ENCODE peak calls at places on chromosomes 3 and 15, in nine cellular contexts. N, S, Y, P, O, I, V, Q and H are unnamed samples.

GRCh38 chr3:55704521-55704920 is 217.4 kb upstream of the WNT5A start:
- DNase-seq in N (no peak), S (no peak), Y (no peak), P (no peak), O (no peak), I (no peak), V (no peak), Q (no peak), H (no peak)

GRCh38 chr3:32303051-32303786 is 64.7 kb downstream of the CMTM8 start:
- DNase-seq in N (no peak), S (no peak), Y (no peak), P (no peak), O (no peak), I (no peak), V (peak; percentile 69), Q (no peak), H (no peak)

GRCh38 chr3:14389133-14390115 is 13.0 kb upstream of the SLC6A6 start:
- DNase-seq in N (no peak), S (no peak), Y (no peak), P (no peak), O (no peak), I (no peak), V (no peak), Q (no peak), H (no peak)

GRCh38 chr3:28334552-28334951 is 14.0 kb upstream of the ZCWPW2 start:
- DNase-seq in N (no peak), S (no peak), Y (no peak), P (no peak), O (no peak), I (no peak), V (peak; percentile 33), Q (no peak), H (no peak)

GRCh38 chr3:133037440-133037839 is 751 bp upstream of the TMEM108 start:
- DNase-seq in N (no peak), S (no peak), Y (no peak), P (no peak), O (no peak), I (no peak), V (no peak), Q (no peak), H (no peak)

GRCh38 chr3:49296781-49297420 is 19.9 kb upstream of the C3orf62 start:
- DNase-seq in N (no peak), S (no peak), Y (no peak), P (no peak), O (no peak), I (peak; percentile 21), V (peak; percentile 57), Q (no peak), H (no peak)

GRCh38 chr3:30548605-30549004 is 57.8 kb upstream of the TGFBR2 start:
- DNase-seq in N (no peak), S (no peak), Y (no peak), P (peak; percentile 7), O (no peak), I (no peak), V (no peak), Q (no peak), H (no peak)

GRCh38 chr3:123893012-123893411 is 8.9 kb upstream of the MYLK start:
- DNase-seq in N (no peak), S (no peak), Y (no peak), P (no peak), O (no peak), I (no peak), V (no peak), Q (no peak), H (no peak)

DNA sequence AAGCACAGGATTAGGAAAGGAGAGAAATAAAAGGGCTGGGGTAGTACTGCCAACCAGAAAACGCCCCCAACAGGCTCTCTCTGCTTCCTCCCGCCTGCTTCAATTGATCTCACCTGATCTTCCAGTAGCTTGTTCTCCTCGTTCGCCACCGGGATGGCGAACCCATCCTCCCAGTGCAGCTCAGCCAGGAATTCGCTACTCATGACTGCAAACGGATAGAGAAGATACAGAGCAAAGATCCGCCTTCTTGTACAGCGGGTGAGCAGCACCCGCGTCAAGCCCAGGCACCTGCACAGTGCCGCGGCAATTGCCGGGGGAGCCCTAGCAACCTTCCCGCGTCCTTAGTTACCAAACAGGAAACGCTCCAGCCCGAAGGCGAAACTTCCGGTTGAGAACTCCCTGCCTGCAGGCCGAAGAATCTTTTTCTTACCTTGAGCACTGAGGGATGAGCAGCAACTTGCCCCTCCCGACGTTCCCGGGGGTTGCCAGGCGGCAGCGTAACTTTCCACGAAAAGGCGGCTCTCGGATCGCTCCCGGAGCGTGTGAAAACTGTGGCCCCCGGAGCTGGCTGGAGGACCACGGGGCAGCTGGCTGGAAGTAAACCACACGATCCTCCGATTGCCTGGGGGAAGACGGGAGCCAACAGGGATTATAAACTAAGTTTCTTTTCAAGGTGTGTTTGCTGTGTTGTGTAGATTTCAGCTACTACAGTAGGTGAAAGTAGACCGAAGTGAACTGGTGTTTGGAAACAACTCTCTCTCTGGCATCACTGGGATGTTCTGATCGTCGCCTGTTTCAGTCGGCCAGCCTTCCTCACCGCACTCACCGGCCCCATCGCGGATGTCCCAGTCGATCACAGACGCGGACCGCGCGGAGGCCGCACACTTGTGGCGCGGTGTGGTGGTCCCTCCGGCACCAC is at the start of gene CCDC39:
- DNase-seq in N (peak; percentile 82), S (peak; percentile 23), Y (peak; percentile 22), P (peak; percentile 83), O (peak; percentile 66), I (peak; percentile 82), V (peak; percentile 65), Q (no peak), H (no peak)
- TF ChIP-seq CTCF in N (no peak), S (no peak), Y (no peak), P (no peak), O (no peak), I (no peak), V (no peak), Q (no peak), H (no peak)

GRCh38 chr15:79897701-79898113 is 893 bp upstream of the MTHFS start:
- DNase-seq in N (no peak), S (no peak), Y (no peak), P (no peak), O (no peak), I (no peak), V (no peak), Q (no peak), H (no peak)

GRCh38 chr15:79897380-79897678 is 515 bp upstream of the MTHFS start:
- DNase-seq in N (no peak), S (no peak), Y (no peak), P (no peak), O (no peak), I (no peak), V (no peak), Q (no peak), H (no peak)

GRCh38 chr15:79896131-79896633 is 632 bp downstream of the MTHFS start:
- DNase-seq in N (no peak), S (no peak), Y (no peak), P (no peak), O (no peak), I (no peak), V (no peak), Q (no peak), H (no peak)

GRCh38 chr15:79898369-79898768 is 1.6 kb upstream of the MTHFS start:
- DNase-seq in N (no peak), S (no peak), Y (no peak), P (no peak), O (no peak), I (no peak), V (no peak), Q (no peak), H (no peak)

DNA sequence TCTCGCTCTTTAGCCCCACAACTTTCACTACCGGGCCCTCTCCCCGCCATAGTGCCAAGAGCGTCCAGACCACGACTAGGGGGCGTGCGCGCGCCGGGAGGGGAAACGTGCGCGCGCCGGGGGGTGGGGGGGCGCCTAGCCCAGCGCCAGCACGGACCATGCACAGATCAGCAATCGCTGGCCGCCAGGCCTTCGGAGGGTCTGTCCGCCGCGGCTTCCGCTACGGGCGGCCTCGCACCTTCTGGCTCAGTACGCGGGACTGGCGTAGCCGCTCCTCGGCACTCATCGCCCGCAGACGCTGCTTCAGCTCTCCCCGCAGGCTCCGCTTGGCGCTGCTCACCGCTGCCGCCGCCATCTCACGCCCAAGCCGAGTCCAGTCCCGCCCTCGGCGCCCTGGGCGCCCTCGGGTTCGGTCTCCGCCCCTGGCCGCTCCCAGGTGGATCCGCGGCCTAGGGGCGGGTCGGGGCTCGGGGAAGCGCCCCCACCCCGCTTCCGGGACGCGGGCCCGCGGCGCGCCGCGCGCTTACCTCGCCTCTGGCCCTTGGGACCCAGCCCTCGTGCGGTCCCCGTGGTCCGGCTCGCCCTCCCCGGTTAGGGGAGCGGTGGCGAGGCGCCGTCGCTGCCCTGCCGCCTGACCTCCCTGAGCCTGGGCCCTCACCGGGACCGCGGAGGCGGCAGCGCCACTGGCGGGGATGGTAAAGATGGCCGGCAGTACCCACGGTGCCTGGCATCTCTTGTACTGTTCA is at the start of gene MTHFS:
- DNase-seq in N (peak; percentile 87), S (peak; percentile 63), Y (peak; percentile 21), P (peak; percentile 78), O (peak; percentile 92), I (peak; percentile 85), V (peak; percentile 80), Q (peak; percentile 17), H (peak; percentile 44)
- TF ChIP-seq CTCF in N (peak; percentile 33), S (peak; percentile 18), Y (peak; percentile 44), P (peak; percentile 39), O (peak; percentile 27), I (peak; percentile 13), V (peak; percentile 18), Q (peak; percentile 36), H (peak; percentile 53)

GRCh38 chr15:60788514-60789091 is 309.7 kb upstream of the ICE2 start:
- DNase-seq in N (no peak), S (no peak), Y (no peak), P (no peak), O (no peak), I (no peak), V (no peak), Q (no peak), H (no peak)

GRCh38 chr15:60791216-60791615 is 312.3 kb upstream of the ICE2 start:
- DNase-seq in N (no peak), S (no peak), Y (no peak), P (no peak), O (no peak), I (no peak), V (no peak), Q (no peak), H (no peak)

GRCh38 chr15:60784855-60785254 is 305.9 kb upstream of the ICE2 start:
- DNase-seq in N (no peak), S (no peak), Y (no peak), P (no peak), O (no peak), I (no peak), V (no peak), Q (no peak), H (no peak)

GRCh38 chr15:60790641-60791040 is 311.7 kb upstream of the ICE2 start:
- DNase-seq in N (no peak), S (no peak), Y (no peak), P (no peak), O (no peak), I (no peak), V (no peak), Q (no peak), H (no peak)

DNA sequence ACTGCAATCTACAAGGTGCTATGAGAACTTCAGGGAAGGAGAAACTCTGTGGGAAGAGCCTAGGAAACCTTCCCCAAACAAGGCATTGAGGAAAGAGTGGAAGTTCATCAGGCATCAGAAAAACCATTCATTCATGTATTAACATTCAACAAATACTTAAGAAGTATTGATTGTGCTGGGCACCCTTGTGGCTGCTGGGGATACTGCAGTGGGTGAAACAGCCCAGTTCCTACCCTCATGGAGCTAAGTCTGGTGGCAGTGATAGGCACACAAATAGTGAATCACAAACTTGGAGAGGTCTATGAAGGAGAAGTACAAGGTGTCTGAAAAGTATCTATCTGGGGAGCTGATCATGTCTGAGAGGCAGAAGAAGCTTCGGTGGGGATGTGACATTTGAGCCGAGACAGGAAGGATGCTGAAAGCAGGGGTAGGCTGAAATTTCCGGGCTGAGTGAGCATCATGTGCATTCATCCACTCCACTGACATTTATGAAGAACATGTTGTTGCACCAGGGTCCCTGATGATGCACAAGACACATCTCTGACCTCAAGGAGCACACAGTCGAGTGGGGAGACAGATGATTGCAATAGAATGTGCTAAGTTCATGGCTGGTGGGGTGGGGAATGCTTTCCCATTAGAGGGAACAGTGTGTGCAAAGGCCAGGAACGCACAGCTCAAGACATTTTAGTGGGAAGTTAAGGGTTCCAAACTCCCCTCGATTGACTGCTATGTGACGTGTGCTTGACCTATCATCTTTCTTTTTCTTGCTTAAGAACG is 309.0 kb upstream of the ICE2 start:
- DNase-seq in N (no peak), S (no peak), Y (no peak), P (peak; percentile 10), O (no peak), I (no peak), V (no peak), Q (no peak), H (no peak)
- TF ChIP-seq CTCF in N (peak; percentile 14), S (no peak), Y (peak; percentile 57), P (peak; percentile 68), O (peak; percentile 9), I (peak; percentile 19), V (peak; percentile 65), Q (peak; percentile 48), H (peak; percentile 21)

GRCh38 chr3:25831578-25831977 is 41.7 kb downstream of the OXSM start:
- DNase-seq in N (no peak), S (peak; percentile 31), Y (peak; percentile 19), P (peak; percentile 27), O (no peak), I (no peak), V (peak; percentile 55), Q (no peak), H (no peak)
- TF ChIP-seq CTCF in N (peak; percentile 37), S (peak; percentile 29), Y (peak; percentile 29), P (peak; percentile 27), O (no peak), I (no peak), V (peak; percentile 43), Q (peak; percentile 37), H (peak; percentile 50)